ENCODE peak calls at places on chromosomes 1 and 21, in five cellular contexts. E is fibroblast of lung, K is body of pancreas, W is heart right ventricle, O is Peyer's patch. D is an unnamed sample.

GRCh38 chr1:2210084-2210653 is 15.6 kb upstream of the FAAP20 start:
- DNase-seq in E (no peak), K (no peak), W (peak; percentile 4), O (no peak), D (no peak)

GRCh38 chr1:200129480-200129879 is 102.0 kb downstream of the NR5A2 start:
- DNase-seq in E (no peak), K (no peak), W (no peak), O (no peak), D (no peak)

GRCh38 chr1:240572328-240572727 is 39.6 kb downstream of the GREM2 start:
- DNase-seq in E (no peak), K (no peak), W (no peak), O (no peak), D (no peak)

GRCh38 chr1:201808633-201808990 is 20.3 kb upstream of the IPO9 start:
- DNase-seq in E (no peak), K (no peak), W (no peak), O (no peak), D (no peak)

GRCh38 chr1:41158147-41158875 is 83.8 kb downstream of the SCMH1 start:
- DNase-seq in E (peak; percentile 19), K (no peak), W (no peak), O (no peak), D (no peak)

GRCh38 chr1:91026320-91026719 is 4.5 kb upstream of the ZNF644 start:
- DNase-seq in E (no peak), K (no peak), W (no peak), O (no peak), D (no peak)

GRCh38 chr1:23473037-23473800 is 10.8 kb downstream of the ASAP3 start:
- DNase-seq in E (peak; percentile 66), K (no peak), W (no peak), O (no peak), D (no peak)

GRCh38 chr1:24424207-24424606 is 8.6 kb downstream of the NIPAL3 start:
- DNase-seq in E (no peak), K (no peak), W (no peak), O (no peak), D (no peak)

GRCh38 chr1:180632326-180633088 is 685 bp downstream of the XPR1 start:
- DNase-seq in E (no peak), K (no peak), W (peak; percentile 49), O (no peak), D (peak; percentile 60)

GRCh38 chr1:151976868-151977267 is 16.8 kb downstream of the S100A10 start:
- DNase-seq in E (peak; percentile 80), K (no peak), W (no peak), O (peak; percentile 58), D (no peak)

GRCh38 chr1:209675567-209676154 is 449 bp downstream of the G0S2 start:
- DNase-seq in E (peak; percentile 41), K (peak; percentile 47), W (no peak), O (peak; percentile 63), D (peak; percentile 38)

GRCh38 chr1:193348126-193349045 is 162.0 kb upstream of the B3GALT2 start:
- DNase-seq in E (peak; percentile 39), K (no peak), W (no peak), O (no peak), D (no peak)

GRCh38 chr21:36489103-36489785 is 9.3 kb upstream of the CLDN14 start:
- DNase-seq in E (no peak), K (no peak), W (no peak), O (no peak), D (no peak)
- H3K9me3 ChIP-seq in E (no peaks in the 10 kb centered on the region), K (no peaks in the 10 kb centered on the region), W (no peaks in the 10 kb centered on the region), O (no peaks in the 10 kb centered on the region), D (no peaks in the 10 kb centered on the region)

DNA sequence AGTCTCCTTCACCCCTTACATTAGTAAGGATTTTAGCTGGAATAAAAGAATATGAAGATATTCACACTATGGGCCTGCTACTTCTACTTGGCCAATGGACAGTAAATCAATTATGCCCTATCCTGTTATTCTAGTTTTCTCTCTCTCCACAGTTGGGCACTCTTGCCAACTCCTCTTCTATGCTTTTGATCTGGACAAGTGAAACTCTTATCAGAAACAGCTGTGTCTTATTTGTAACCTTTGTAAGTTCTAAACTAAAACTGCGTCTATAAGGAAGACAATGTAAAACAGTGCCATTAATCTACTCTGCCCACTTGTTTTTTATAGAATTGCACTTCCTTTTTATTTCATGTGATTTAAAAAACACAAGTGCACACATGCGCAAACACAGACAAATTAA is 244.0 kb upstream of the DMRTA2 start:
- DNase-seq in E (no peak), K (no peak), W (no peak), O (no peak), D (no peak)
- H3K4me1 ChIP-seq in E (peaks cover 3% of the 10 kb centered on the region), K (peaks cover 19% of the 10 kb centered on the region), W (peaks cover 5% of the 10 kb centered on the region), O (no peaks in the 10 kb centered on the region), D (peaks cover 25% of the 10 kb centered on the region)

GRCh38 chr1:234468580-234468979 is 10.4 kb downstream of the TARBP1 start:
- DNase-seq in E (no peak), K (peak; percentile 53), W (no peak), O (no peak), D (no peak)
- H3K9me3 ChIP-seq in E (no peaks in the 10 kb centered on the region), K (no peaks in the 10 kb centered on the region), W (no peaks in the 10 kb centered on the region), O (no peaks in the 10 kb centered on the region), D (no peaks in the 10 kb centered on the region)

GRCh38 chr1:85047472-85048295 is 616 bp downstream of the MCOLN3 start:
- DNase-seq in E (no peak), K (peak; percentile 38), W (no peak), O (peak; percentile 48), D (no peak)
- H3K4me1 ChIP-seq in E (no peaks in the 10 kb centered on the region), K (peaks cover 16% of the 10 kb centered on the region), W (peaks cover 5% of the 10 kb centered on the region), O (peaks cover 16% of the 10 kb centered on the region), D (peaks cover 20% of the 10 kb centered on the region)

GRCh38 chr1:66383168-66383567 is 150.8 kb upstream of the SGIP1 start:
- DNase-seq in E (peak; percentile 57), K (no peak), W (no peak), O (no peak), D (no peak)

GRCh38 chr1:66381626-66382275 is 152.2 kb upstream of the SGIP1 start:
- DNase-seq in E (no peak), K (no peak), W (no peak), O (no peak), D (no peak)

GRCh38 chr1:66384258-66384657 is 149.7 kb upstream of the SGIP1 start:
- DNase-seq in E (no peak), K (no peak), W (no peak), O (no peak), D (no peak)

GRCh38 chr1:66383602-66384001 is 150.4 kb upstream of the SGIP1 start:
- DNase-seq in E (no peak), K (no peak), W (no peak), O (no peak), D (no peak)

DNA sequence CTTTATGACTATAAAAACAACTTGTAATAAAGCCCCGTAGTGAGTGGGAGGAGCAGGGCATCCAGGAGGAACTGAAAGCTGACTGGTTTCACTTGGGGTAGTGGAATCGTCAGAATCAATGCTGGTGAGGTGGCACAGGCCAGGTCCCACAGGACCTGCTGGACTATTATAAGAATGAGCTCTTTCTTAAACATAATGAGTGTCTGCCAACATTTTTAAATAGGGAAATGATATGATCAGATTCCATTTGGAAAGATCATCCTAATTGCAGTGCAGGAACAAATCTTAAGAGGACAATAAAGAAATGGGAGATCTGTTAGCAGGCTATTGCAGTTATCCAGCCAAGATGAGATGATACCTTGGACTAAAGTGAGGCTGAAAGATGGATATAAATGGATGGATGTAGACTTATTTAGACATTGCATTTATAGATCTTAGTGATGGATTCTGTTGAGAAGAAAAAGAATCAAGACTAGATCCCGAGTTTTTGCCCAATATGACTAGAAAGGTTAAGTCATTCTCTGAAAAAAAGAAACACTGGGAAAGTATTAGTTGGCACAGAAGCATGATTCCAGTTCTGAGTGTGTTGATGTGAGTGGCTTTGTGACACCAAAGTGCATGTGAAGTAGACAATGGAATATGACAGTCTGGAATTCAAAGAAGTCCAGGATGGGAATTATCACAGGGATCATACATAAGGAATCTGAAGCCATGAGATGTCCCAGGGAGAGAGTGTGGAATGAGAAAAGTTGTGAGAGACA is 153.3 kb upstream of the SGIP1 start:
- DNase-seq in E (no peak), K (no peak), W (no peak), O (no peak), D (peak; percentile 32)
- H3K9me3 ChIP-seq in E (no peaks in the 10 kb centered on the region), K (no peaks in the 10 kb centered on the region), W (no peaks in the 10 kb centered on the region), O (no peaks in the 10 kb centered on the region), D (no peaks in the 10 kb centered on the region)

GRCh38 chr21:45326169-45326833 is 38.6 kb upstream of the POFUT2 start:
- DNase-seq in E (no peak), K (peak; percentile 7), W (no peak), O (peak; percentile 40), D (no peak)
- H3K4me1 ChIP-seq in E (peaks cover 20% of the 10 kb centered on the region), K (peaks cover 79% of the 10 kb centered on the region), W (peaks cover 10% of the 10 kb centered on the region), O (peaks cover 17% of the 10 kb centered on the region), D (peaks cover 13% of the 10 kb centered on the region)

GRCh38 chr1:248752981-248753525 is 2.5 kb downstream of the LYPD8 start:
- DNase-seq in E (no peak), K (no peak), W (no peak), O (no peak), D (no peak)

GRCh38 chr1:248752119-248752931 is 3.2 kb downstream of the LYPD8 start:
- DNase-seq in E (no peak), K (no peak), W (no peak), O (no peak), D (no peak)

GRCh38 chr1:248755505-248755904 is at the start of gene LYPD8:
- DNase-seq in E (no peak), K (no peak), W (no peak), O (no peak), D (no peak)

GRCh38 chr1:248751635-248752034 is 3.9 kb downstream of the LYPD8 start:
- DNase-seq in E (no peak), K (no peak), W (no peak), O (no peak), D (no peak)

GRCh38 chr1:248753715-248754280 is 1.8 kb downstream of the LYPD8 start:
- DNase-seq in E (no peak), K (no peak), W (no peak), O (no peak), D (no peak)
- H3K9me3 ChIP-seq in E (peaks cover 7% of the 10 kb centered on the region), K (no peaks in the 10 kb centered on the region), W (no peaks in the 10 kb centered on the region), O (no peaks in the 10 kb centered on the region), D (no peaks in the 10 kb centered on the region)

GRCh38 chr1:150156868-150157603 is 7.3 kb downstream of the PLEKHO1 start:
- DNase-seq in E (peak; percentile 77), K (no peak), W (no peak), O (no peak), D (no peak)
- H3K4me1 ChIP-seq in E (peaks cover 29% of the 10 kb centered on the region), K (no peaks in the 10 kb centered on the region), W (peaks cover 23% of the 10 kb centered on the region), O (peaks cover 64% of the 10 kb centered on the region), D (peaks cover 42% of the 10 kb centered on the region)

DNA sequence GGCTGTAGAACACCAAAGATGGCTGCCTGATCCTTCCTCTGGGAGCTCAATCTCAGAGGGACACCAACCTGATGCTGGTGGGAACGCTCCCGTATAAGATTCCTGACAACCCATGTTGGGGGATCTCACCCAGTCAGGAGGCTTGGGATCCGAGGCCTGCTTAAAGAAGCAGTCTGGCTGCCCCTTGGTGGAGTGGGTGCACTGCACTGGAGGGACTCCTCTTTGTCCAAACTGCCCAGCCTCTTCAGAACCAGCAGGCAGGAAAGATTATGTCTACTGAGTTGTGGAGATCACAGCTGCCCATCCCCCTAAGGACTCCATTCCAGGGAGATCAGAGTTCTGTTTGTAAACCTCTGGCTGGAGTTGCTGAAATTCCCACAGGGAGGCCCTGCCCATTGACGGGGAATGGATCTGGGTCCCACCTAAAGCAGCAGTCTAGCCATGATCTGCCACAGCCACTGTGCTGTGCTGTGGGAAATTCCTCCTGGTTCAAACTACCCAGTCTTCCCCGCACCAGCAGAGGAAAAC is 23.0 kb downstream of the S100B start:
- DNase-seq in E (no peak), K (no peak), W (no peak), O (no peak), D (no peak)
- H3K9me3 ChIP-seq in E (no peaks in the 10 kb centered on the region), K (no peaks in the 10 kb centered on the region), W (peaks cover 94% of the 10 kb centered on the region), O (no peaks in the 10 kb centered on the region), D (peaks cover 49% of the 10 kb centered on the region)

GRCh38 chr1:38068220-38068979 is 21.8 kb upstream of the POU3F1 start:
- DNase-seq in E (no peak), K (no peak), W (no peak), O (no peak), D (no peak)
- H3K4me1 ChIP-seq in E (no peaks in the 10 kb centered on the region), K (no peaks in the 10 kb centered on the region), W (peaks cover 6% of the 10 kb centered on the region), O (no peaks in the 10 kb centered on the region), D (no peaks in the 10 kb centered on the region)

D was measured in stomach.